ENCODE peak calls at places on chromosomes 7 and 10, in seven cellular contexts. S is cardiac fibroblast, W is lung, J is foreskin fibroblast, P is fibroblast of the aortic adventitia, N is GM12865, Z is neural progenitor cell. M is an unnamed sample.

GRCh38 chr7:116809636-116810266 is 52.6 kb upstream of the CAPZA2 start:
- DNase-seq in W (no peak), S (peak), P (peak), N (peak), J (peak), Z (peak), M (peak)

GRCh38 chr7:148941598-148942280 is 57.6 kb upstream of the EZH2 start:
- DNase-seq in Z (peak), P (peak), J (peak), N (peak), W (peak), S (peak), M (peak)

GRCh38 chr10:104033401-104033930 is 52.2 kb downstream of the COL17A1 start:
- DNase-seq in Z (no peak), P (no peak), W (no peak), S (no peak), N (no peak), J (peak), M (peak)

GRCh38 chr10:92011560-92012214 is 88.1 kb downstream of the BTAF1 start:
- DNase-seq in N (no peak), S (peak), J (peak), Z (no peak), W (no peak), P (peak), M (no peak)

GRCh38 chr7:136062625-136063336 is 85.6 kb upstream of the MTPN start:
- DNase-seq in S (no peak), J (no peak), N (no peak), Z (no peak), W (no peak), P (no peak), M (no peak)

GRCh38 chr7:131307627-131308026 is 20.0 kb upstream of the MKLN1 start:
- DNase-seq in S (no peak), P (no peak), Z (no peak), J (no peak), N (no peak), W (no peak), M (no peak)

GRCh38 chr7:124033093-124033806 is 383 bp upstream of the TMEM229A start:
- DNase-seq in Z (peak), W (no peak), P (peak), J (no peak), N (no peak), S (no peak), M (peak)

GRCh38 chr10:86139066-86139657 is 227.4 kb downstream of the GRID1 start:
- DNase-seq in J (no peak), P (no peak), W (no peak), S (no peak), N (peak), Z (peak), M (no peak)

GRCh38 chr10:87861034-87861433 is 2.3 kb downstream of the KLLN start:
- DNase-seq in S (no peak), W (no peak), Z (no peak), J (no peak), N (no peak), P (no peak), M (no peak)

GRCh38 chr7:70016044-70016770 is 417.9 kb downstream of the AUTS2 start:
- DNase-seq in W (no peak), N (no peak), P (peak), J (peak), S (peak), Z (no peak), M (no peak)

GRCh38 chr7:111012799-111013675 is 77.9 kb upstream of the LRRN3 start:
- DNase-seq in N (peak), W (peak), S (no peak), P (no peak), Z (no peak), J (no peak), M (no peak)

GRCh38 chr10:29811751-29812427 is 177.1 kb upstream of the SVIL start:
- DNase-seq in J (peak), W (no peak), S (peak), Z (no peak), N (no peak), P (peak), M (peak)

GRCh38 chr10:118818621-118819221 is 64.0 kb upstream of the CACUL1 start:
- DNase-seq in N (no peak), J (no peak), Z (no peak), P (no peak), W (no peak), S (no peak), M (no peak)

GRCh38 chr7:30923774-30924413 is 12.2 kb downstream of the AQP1 start:
- DNase-seq in P (no peak), S (no peak), Z (no peak), W (no peak), N (no peak), J (no peak), M (no peak)

GRCh38 chr10:35182631-35183510 is 56.2 kb downstream of the CREM start:
- DNase-seq in J (no peak), N (no peak), S (no peak), P (no peak), W (no peak), Z (no peak), M (no peak)

GRCh38 chr7:672891-673290 is 53.6 kb upstream of the DNAAF5 start:
- DNase-seq in N (no peak), Z (no peak), J (peak), S (no peak), P (no peak), W (no peak), M (no peak)

DNA sequence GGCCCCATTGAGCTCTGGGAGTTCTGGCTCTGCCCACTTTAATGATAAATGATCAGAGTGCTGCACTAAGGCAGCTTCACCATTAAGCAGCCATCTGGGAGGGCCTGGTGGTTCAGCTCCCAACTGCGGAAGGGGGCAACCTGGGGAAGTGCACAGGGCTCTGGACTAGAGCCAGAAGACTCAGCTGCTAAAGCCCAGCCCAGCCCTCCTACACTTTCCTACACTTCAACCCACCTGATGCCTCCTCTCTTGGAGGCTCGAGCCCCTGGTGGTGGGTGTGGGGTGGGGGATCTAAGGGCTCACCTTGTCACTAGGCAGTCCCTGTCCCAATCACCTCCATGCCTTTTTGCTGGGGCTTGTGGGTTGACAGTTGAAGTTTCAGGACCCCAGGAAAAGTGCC is 60.6 kb upstream of the ANTXRL start:
- DNase-seq in S (no peak), Z (no peak), J (no peak), N (no peak), W (no peak), P (no peak), M (no peak)
- TF ChIP-seq CTCF in S (no peak), Z (no peak), J (no peak), N (no peak), W (no peak), P (no peak), M (no peak)

GRCh38 chr10:24468281-24468751 is 255.4 kb downstream of the ARHGAP21 start:
- DNase-seq in J (no peak), N (no peak), Z (no peak), W (no peak), S (no peak), P (no peak), M (peak)

GRCh38 chr10:24467094-24467493 is 256.6 kb downstream of the ARHGAP21 start:
- DNase-seq in W (no peak), J (no peak), P (no peak), S (no peak), Z (no peak), N (no peak), M (no peak)

GRCh38 chr10:24466616-24466949 is 257.1 kb downstream of the ARHGAP21 start:
- DNase-seq in P (no peak), S (no peak), J (no peak), N (no peak), Z (no peak), W (no peak), M (no peak)

GRCh38 chr10:24465899-24466615 is 257.1 kb downstream of the KIAA1217 start:
- DNase-seq in S (peak), P (peak), Z (no peak), N (peak), W (peak), J (peak), M (peak)

DNA sequence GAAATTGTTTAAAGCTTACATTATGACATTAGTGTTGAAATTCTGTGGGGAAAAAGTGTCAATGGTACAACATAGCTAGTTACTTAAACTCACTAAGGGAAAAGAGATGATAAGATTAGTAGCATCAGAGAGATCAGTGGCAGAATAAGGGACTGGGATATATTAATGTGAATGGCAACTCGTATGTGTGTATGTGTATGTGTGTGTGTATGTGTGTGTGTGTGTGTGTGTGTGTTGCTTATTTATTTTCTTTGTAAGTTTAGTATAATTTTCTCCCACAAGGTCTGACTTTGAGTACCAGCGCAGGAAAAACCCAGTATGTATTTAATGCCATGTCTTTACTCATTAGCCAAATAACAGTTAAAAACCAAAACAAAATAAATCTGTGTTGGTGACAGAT is 256.1 kb downstream of the ARHGAP21 start:
- DNase-seq in Z (no peak), W (no peak), N (no peak), P (no peak), S (no peak), J (no peak), M (no peak)
- H3K4me3 ChIP-seq in Z (no peak), W (no peak), N (no peak), P (no peak), S (no peak), J (no peak), M (peak)

GRCh38 chr7:47405286-47405904 is 176.5 kb downstream of the TNS3 start:
- DNase-seq in W (no peak), Z (no peak), N (no peak), P (no peak), J (no peak), S (peak), M (no peak)
- TF ChIP-seq CTCF in W (no peak), Z (no peak), N (no peak), P (no peak), J (no peak), S (no peak), M (no peak)

GRCh38 chr7:151128716-151129115 is 38.8 kb downstream of the GBX1 start:
- DNase-seq in J (no peak), P (no peak), Z (no peak), S (no peak), N (no peak), W (no peak), M (no peak)
- H3K4me3 ChIP-seq in J (no peak), P (no peak), Z (no peak), S (no peak), N (no peak), W (no peak), M (no peak)

DNA sequence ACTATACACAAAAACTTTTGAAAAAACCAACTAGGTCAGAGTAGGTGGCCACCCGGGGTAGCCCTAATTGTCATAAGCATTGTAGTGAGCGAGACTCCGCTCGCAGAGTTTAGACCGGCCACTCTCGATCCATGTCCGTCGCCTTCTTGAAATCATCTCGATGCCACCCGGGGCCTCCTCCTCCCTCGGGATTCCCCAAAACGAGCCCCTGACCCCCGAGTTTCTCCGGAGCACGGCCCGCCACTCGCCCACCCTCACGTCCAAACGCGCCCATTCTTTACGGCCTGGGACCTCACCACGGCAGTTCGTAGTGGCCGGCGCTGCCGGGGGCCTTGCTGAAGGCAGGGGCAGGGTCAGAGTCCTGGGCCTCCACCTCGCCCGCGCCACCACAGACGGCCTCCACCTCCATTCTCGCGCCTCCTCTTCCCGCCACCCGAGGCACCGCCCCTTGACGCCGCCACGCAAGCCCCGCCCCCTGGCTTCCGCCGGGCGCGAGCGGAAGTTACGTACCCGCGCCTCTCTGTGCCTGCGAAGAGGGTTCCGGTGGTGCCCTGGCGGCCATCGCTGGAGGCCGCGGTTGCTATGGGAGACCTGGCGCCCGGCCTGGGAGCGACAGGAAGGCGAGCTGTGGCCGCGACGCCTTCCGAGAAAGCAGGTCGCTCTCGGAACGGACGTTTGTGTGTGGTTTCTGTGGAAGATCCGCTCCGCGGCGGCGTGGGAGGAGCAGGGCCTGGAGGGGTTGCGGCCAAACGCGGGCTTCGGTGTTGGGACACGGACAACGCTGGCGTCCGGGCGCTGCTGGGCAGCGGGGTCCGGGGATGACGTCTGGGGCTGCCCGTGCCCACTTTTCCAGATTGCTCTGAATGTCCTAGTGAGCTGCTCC is at the start of gene RFC2:
- DNase-seq in P (peak), Z (peak), N (peak), S (peak), W (peak), J (peak), M (peak)
- TF ChIP-seq CTCF in P (peak), Z (peak), N (no peak), S (peak), W (peak), J (peak), M (peak)

DNA sequence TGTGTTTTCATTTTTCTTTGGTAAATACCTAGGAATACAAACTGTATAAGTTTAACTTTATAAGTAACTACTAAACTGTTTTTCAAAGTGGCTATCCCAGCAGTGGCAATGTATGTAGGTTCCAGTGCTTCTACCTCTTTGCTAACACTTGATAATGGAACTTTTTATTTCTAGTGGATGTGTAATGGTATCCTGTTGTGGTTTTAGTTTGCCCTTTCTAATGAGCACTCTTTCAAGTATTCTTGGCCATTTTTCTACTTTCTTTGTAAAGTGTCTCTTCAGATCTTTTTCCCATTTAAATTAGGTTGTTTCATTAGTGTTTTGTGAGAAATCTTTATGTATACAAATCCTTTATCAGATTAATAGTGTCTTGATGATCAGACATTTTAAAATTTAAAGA is 4.6 kb downstream of the KIF20B start:
- DNase-seq in S (peak), W (no peak), N (no peak), J (peak), P (peak), Z (no peak), M (no peak)
- H3K4me3 ChIP-seq in S (no peak), W (no peak), N (no peak), J (no peak), P (no peak), Z (no peak), M (no peak)

DNA sequence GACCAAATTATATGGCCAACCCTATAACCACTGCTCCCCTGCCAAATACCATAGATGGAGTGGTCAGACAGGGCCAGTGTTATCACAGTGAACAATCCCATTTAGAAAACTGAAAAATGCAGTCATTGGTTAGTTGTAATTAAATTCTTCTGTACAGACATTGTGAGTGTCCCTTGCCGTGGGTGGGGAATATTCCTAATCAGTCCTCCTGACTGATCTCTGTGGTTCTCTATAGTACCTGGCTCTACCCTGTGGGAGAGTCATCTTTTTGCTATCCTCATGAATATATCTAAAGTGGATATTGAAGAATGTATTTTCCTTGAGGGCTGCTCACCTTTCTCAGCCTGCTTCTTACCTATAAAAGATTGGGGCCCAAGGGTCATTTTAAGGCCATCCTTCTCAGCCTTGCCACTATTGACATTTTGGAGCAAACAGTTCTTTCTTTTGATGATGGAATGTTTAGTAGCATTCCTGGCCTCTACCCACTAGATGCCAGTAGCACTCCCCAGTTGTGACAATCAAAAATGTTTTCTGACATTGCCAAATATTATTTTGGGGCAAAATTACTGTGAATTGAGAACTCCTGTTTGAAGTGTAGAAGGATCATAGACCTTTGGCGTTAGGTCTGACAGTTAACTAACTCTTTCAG is 110.2 kb downstream of the MAPK8 start:
- DNase-seq in Z (no peak), W (no peak), J (no peak), N (no peak), P (no peak), S (no peak), M (no peak)
- TF ChIP-seq CTCF in Z (no peak), W (no peak), J (no peak), N (no peak), P (no peak), S (no peak), M (no peak)

GRCh38 chr10:22285130-22285529 is 31.1 kb upstream of the COMMD3 start:
- DNase-seq in P (no peak), N (no peak), J (no peak), S (no peak), W (no peak), Z (no peak), M (no peak)
- H3K4me3 ChIP-seq in P (no peak), N (no peak), J (no peak), S (no peak), W (no peak), Z (no peak), M (no peak)

DNA sequence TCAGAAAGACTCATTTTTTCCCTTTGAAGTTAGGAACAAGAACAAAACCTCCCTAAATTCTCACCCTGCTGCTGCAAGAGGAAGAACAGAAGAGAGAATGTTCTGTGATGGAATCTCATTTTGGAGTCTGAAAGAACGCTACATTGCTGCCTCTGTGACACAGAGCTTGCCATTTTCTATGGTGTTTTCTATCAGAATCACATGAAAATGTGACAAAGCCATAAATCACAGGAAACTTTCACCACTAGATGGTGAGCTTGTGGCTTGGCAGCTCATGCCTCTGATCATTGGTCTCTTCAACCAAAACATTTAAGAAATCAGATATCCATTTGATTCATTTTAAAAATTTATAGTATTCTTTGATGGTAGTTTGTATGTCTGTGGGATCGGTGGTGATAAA is 82.9 kb downstream of the CADPS2 start:
- DNase-seq in N (peak), W (no peak), J (no peak), P (peak), S (peak), Z (peak), M (no peak)
- TF ChIP-seq CTCF in N (peak), W (peak), J (no peak), P (peak), S (peak), Z (peak), M (peak)